ENCODE peak calls at places on chromosomes 4 and X, in six cellular contexts. L, C, R, T, Y and M are unnamed samples.

GRCh38 chr4:154707877-154708276 is 35.9 kb upstream of the LRAT start:
- ATAC-seq in L (no peak), C (no peak), R (no peak), T (no peak), Y (no peak), M (no peak)

GRCh38 chr4:47827339-47828047 is 10.4 kb downstream of the CORIN start:
- ATAC-seq in L (no peak), C (no peak), R (no peak), T (no peak), Y (no peak), M (no peak)

GRCh38 chrX:96438803-96439202 is 245.8 kb upstream of the DIAPH2 start:
- ATAC-seq in L (no peak), C (no peak), R (no peak), T (no peak), Y (no peak), M (no peak)

GRCh38 chr4:121150003-121150402 is 14.1 kb downstream of the TNIP3 start:
- ATAC-seq in L (no peak), C (no peak), R (no peak), T (no peak), Y (no peak), M (no peak)

GRCh38 chrX:9646471-9647038 is 119.1 kb downstream of the GPR143 start:
- ATAC-seq in L (no peak), C (no peak), R (peak; percentile 94), T (no peak), Y (no peak), M (peak; percentile 42)

GRCh38 chr4:21012851-21013331 is 312.6 kb downstream of the PACRGL start:
- ATAC-seq in L (no peak), C (no peak), R (no peak), T (no peak), Y (no peak), M (no peak)

GRCh38 chrX:149909324-149910177 is 19.8 kb upstream of the HSFX4 start:
- ATAC-seq in L (no peak), C (no peak), R (peak; percentile 75), T (peak; percentile 88), Y (peak; percentile 30), M (no peak)

GRCh38 chr4:141127884-141128283 is 5.4 kb downstream of the RNF150 start:
- ATAC-seq in L (no peak), C (no peak), R (no peak), T (no peak), Y (no peak), M (no peak)

GRCh38 chr4:675980-676870 is 1.9 kb downstream of the MYL5 start:
- ATAC-seq in L (no peak), C (no peak), R (no peak), T (no peak), Y (peak; percentile 54), M (no peak)

GRCh38 chr4:74996996-74997395 is 64.1 kb downstream of the PARM1 start:
- ATAC-seq in L (no peak), C (no peak), R (no peak), T (no peak), Y (peak; percentile 30), M (no peak)

GRCh38 chr4:139619644-139620043 is 46.0 kb upstream of the MGST2 start:
- ATAC-seq in L (peak; percentile 62), C (no peak), R (peak; percentile 92), T (peak; percentile 95), Y (peak; percentile 89), M (no peak)

GRCh38 chr4:128812360-128812958 is 3.0 kb downstream of the JADE1 start:
- ATAC-seq in L (peak; percentile 13), C (peak; percentile 14), R (peak; percentile 1), T (peak; percentile 7), Y (peak; percentile 1), M (peak; percentile 4)

GRCh38 chrX:53190363-53190960 is 34.5 kb downstream of the KDM5C start:
- ATAC-seq in L (no peak), C (no peak), R (peak; percentile 82), T (peak; percentile 62), Y (peak; percentile 15), M (no peak)

GRCh38 chr4:18197467-18197866 is 175.9 kb upstream of the LCORL start:
- ATAC-seq in L (no peak), C (no peak), R (no peak), T (no peak), Y (peak; percentile 31), M (no peak)

GRCh38 chrX:17174671-17175070 is 200.3 kb upstream of the NHS start:
- ATAC-seq in L (no peak), C (no peak), R (no peak), T (no peak), Y (no peak), M (no peak)

GRCh38 chrX:13053171-13053570 is 8.8 kb upstream of the FAM9C start:
- ATAC-seq in L (no peak), C (no peak), R (no peak), T (no peak), Y (peak; percentile 56), M (no peak)

GRCh38 chrX:128975716-128976115 is 547.6 kb downstream of the SMARCA1 start:
- ATAC-seq in L (peak; percentile 62), C (no peak), R (no peak), T (peak; percentile 94), Y (peak; percentile 74), M (no peak)
- TF ChIP-seq EP300 in L (no peak), C (no peak), R (no peak), T (no peak), Y (no peak), M (no peak)

DNA sequence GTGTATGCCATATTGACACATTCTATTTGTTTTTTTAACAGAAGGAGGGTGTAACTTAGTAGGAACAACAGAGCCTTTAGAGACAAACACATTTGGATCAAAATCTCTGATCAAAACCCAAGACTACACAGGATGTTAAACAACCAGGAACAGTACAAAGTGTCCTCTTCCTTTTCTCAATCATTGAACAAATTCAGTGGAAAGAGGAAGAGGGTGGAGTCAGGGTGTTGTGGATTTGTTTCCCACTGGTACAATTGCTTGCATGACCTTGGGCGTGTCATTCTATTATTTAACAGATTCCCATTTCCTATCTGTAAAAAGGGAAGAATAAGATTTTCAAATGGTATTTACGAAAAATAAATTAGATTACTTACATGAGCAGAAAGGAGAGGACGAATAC is 1162.8 kb upstream of the PRKX start:
- ATAC-seq in L (no peak), C (peak; percentile 44), R (no peak), T (no peak), Y (no peak), M (peak; percentile 67)
- TF ChIP-seq EP300 in L (no peak), C (no peak), R (no peak), T (no peak), Y (no peak), M (no peak)

GRCh38 chr4:40520533-40520932 is 109.1 kb downstream of the RBM47 start:
- ATAC-seq in L (no peak), C (no peak), R (no peak), T (no peak), Y (peak; percentile 4), M (no peak)
- TF ChIP-seq EP300 in L (no peak), C (no peak), R (no peak), T (no peak), Y (no peak), M (no peak)

GRCh38 chrX:118218079-118218478 is 101.5 kb upstream of the KLHL13 start:
- ATAC-seq in L (no peak), C (no peak), R (no peak), T (no peak), Y (no peak), M (no peak)

GRCh38 chrX:118218940-118219339 is 102.3 kb upstream of the KLHL13 start:
- ATAC-seq in L (no peak), C (no peak), R (no peak), T (no peak), Y (no peak), M (no peak)

GRCh38 chrX:118215346-118215745 is 98.7 kb upstream of the KLHL13 start:
- ATAC-seq in L (no peak), C (no peak), R (no peak), T (no peak), Y (no peak), M (no peak)

GRCh38 chrX:118216488-118216887 is 99.9 kb upstream of the KLHL13 start:
- ATAC-seq in L (no peak), C (no peak), R (no peak), T (no peak), Y (no peak), M (no peak)

GRCh38 chrX:118216086-118216485 is 99.5 kb upstream of the KLHL13 start:
- ATAC-seq in L (no peak), C (no peak), R (no peak), T (no peak), Y (no peak), M (no peak)
- TF ChIP-seq EP300 in L (no peak), C (no peak), R (no peak), T (no peak), Y (no peak), M (no peak)

GRCh38 chr4:184481544-184481943 is 7.2 kb upstream of the IRF2 start:
- ATAC-seq in L (no peak), C (no peak), R (no peak), T (no peak), Y (no peak), M (no peak)
- TF ChIP-seq EP300 in L (no peak), C (no peak), R (no peak), T (no peak), Y (no peak), M (no peak)

GRCh38 chr4:156685308-156685707 is 286.3 kb downstream of the PDGFC start:
- ATAC-seq in L (no peak), C (no peak), R (no peak), T (no peak), Y (no peak), M (no peak)

GRCh38 chr4:156692016-156692415 is 279.6 kb downstream of the PDGFC start:
- ATAC-seq in L (no peak), C (no peak), R (no peak), T (no peak), Y (no peak), M (no peak)

GRCh38 chr4:156686120-156686519 is 285.5 kb downstream of the PDGFC start:
- ATAC-seq in L (no peak), C (peak; percentile 23), R (no peak), T (no peak), Y (no peak), M (no peak)
- TF ChIP-seq EP300 in L (no peak), C (no peak), R (no peak), T (no peak), Y (no peak), M (no peak)

DNA sequence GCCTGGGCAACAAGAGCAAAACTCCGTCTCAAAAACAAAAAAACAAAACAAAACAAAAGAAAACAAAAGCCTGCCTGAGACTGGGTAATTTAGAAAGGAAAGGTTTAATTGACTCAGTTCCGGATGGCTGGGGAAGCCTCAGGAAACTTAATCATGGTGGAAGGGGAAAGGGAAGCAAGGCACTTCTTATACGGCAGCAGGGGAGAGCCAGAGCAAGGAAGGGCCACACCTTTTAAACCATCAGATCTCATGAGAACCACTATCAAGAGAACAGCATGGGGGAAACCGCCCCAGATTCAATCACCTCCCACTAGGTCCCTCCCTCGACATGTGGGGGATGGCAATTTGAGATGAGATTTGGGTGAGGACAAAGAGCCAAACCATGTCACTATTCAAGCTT is 122.2 kb downstream of the UBE2K start:
- ATAC-seq in L (no peak), C (no peak), R (peak; percentile 66), T (no peak), Y (no peak), M (no peak)
- TF ChIP-seq EP300 in L (no peak), C (no peak), R (no peak), T (no peak), Y (no peak), M (no peak)

DNA sequence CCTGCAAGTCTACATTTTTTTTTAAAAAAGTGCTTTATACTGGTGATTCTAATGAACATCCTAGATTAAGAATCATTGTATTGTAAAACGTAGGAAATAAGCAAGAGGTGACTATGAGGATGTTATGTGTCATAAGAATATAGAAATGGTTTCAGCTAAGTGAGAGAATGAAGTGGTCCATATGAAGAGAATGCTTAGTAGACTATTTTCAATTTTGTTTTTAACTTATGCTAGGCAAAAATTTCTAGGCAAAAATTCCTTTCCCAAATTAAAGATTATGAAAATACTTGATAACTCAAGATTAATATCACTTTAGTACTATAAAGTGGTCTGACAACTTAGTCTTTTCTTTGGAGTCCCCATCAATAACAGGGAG is 825 bp downstream of the DYNLT3 start:
- ATAC-seq in L (no peak), C (no peak), R (no peak), T (no peak), Y (no peak), M (no peak)
- TF ChIP-seq EP300 in L (no peak), C (no peak), R (no peak), T (no peak), Y (no peak), M (no peak)